ENCODE peak calls at places on chromosomes 4 and X, in nine cellular contexts. I is HEK293T, O is fibroblast of gingiva, C is foreskin keratinocyte, W is AG08395, D is cardiac fibroblast, F is left cardiac atrium, X is endothelial cell of umbilical vein, L is iPS-NIHi11. H is an unnamed sample.

GRCh38 chr4:161577604-161578301 is 586.0 kb downstream of the FSTL5 start:
- DNase-seq in I (peak; percentile 7), W (peak; percentile 53), L (no peak), F (no peak), X (peak; percentile 92), C (peak; percentile 76), O (peak; percentile 57), D (peak; percentile 60), H (no peak)

GRCh38 chrX:84363054-84363453 is 139.2 kb downstream of the HDX start:
- DNase-seq in O (peak; percentile 3), F (no peak), C (no peak), W (no peak), L (no peak), I (no peak), X (no peak), D (peak; percentile 10), H (no peak)

GRCh38 chrX:49064303-49064702 is 5.5 kb downstream of the CCDC120 start:
- DNase-seq in D (no peak), W (no peak), X (no peak), I (no peak), C (no peak), O (no peak), F (no peak), L (no peak), H (no peak)

GRCh38 chrX:129091097-129091496 is 432.2 kb downstream of the SMARCA1 start:
- DNase-seq in W (no peak), D (no peak), O (no peak), X (no peak), I (no peak), F (no peak), C (no peak), L (peak; percentile 16), H (no peak)

GRCh38 chr4:184313710-184314659 is 96.3 kb upstream of the ENPP6 start:
- DNase-seq in I (no peak), F (no peak), W (no peak), X (no peak), L (no peak), C (no peak), O (no peak), D (no peak), H (no peak)

GRCh38 chr4:122806981-122807679 is 19.5 kb upstream of the FGF2 start:
- DNase-seq in X (no peak), O (no peak), I (no peak), F (no peak), D (no peak), C (no peak), W (no peak), L (no peak), H (no peak)

GRCh38 chr4:111330786-111331185 is 707.9 kb upstream of the PITX2 start:
- DNase-seq in I (no peak), L (no peak), W (no peak), D (no peak), C (peak; percentile 73), O (no peak), X (no peak), F (no peak), H (no peak)

GRCh38 chrX:153622661-153623309 is 23.8 kb upstream of the CCNQ start:
- DNase-seq in D (no peak), W (no peak), I (no peak), C (no peak), X (no peak), F (no peak), L (no peak), O (no peak), H (no peak)

GRCh38 chrX:16838202-16839066 is 31.7 kb downstream of the RBBP7 start:
- DNase-seq in X (peak; percentile 85), D (peak; percentile 84), C (peak; percentile 37), I (no peak), L (no peak), F (no peak), W (peak; percentile 67), O (peak; percentile 77), H (peak; percentile 28)

GRCh38 chrX:47202316-47202715 is 8.7 kb downstream of the UBA1 start:
- DNase-seq in C (no peak), I (no peak), O (no peak), W (no peak), D (no peak), F (no peak), X (no peak), L (no peak), H (no peak)

GRCh38 chr4:168139336-168139735 is 47.0 kb downstream of the ANXA10 start:
- DNase-seq in C (peak; percentile 69), O (no peak), D (peak; percentile 59), L (no peak), W (no peak), F (no peak), I (no peak), X (no peak), H (no peak)

GRCh38 chr4:88457307-88458090 is 580 bp downstream of the HERC5 start:
- DNase-seq in X (no peak), D (peak; percentile 9), O (no peak), F (peak; percentile 59), W (peak; percentile 27), L (peak; percentile 70), I (peak; percentile 58), C (no peak), H (peak; percentile 58)

GRCh38 chr4:55604996-55605395 is 13.0 kb upstream of the PDCL2 start:
- DNase-seq in D (no peak), I (no peak), W (no peak), F (no peak), C (no peak), O (no peak), X (no peak), L (no peak), H (no peak)

GRCh38 chr4:164595751-164596150 is 158.2 kb upstream of the SMIM31 start:
- DNase-seq in I (no peak), L (no peak), O (no peak), W (no peak), X (no peak), F (no peak), D (no peak), C (no peak), H (no peak)

GRCh38 chrX:56066016-56066415 is 166.1 kb upstream of the KLF8 start:
- DNase-seq in F (no peak), I (no peak), W (no peak), C (no peak), X (no peak), L (no peak), O (no peak), D (no peak), H (no peak)

GRCh38 chr4:27602172-27602571 is 741.5 kb downstream of the STIM2 start:
- DNase-seq in O (no peak), L (no peak), D (no peak), X (no peak), I (no peak), C (no peak), F (no peak), W (no peak), H (no peak)

GRCh38 chr4:70734168-70734954 is 12.6 kb downstream of the RUFY3 start:
- DNase-seq in X (peak; percentile 84), I (no peak), C (peak; percentile 47), F (no peak), D (peak; percentile 61), O (peak; percentile 25), L (peak; percentile 21), W (peak; percentile 55), H (peak; percentile 34)

GRCh38 chr4:54146139-54146538 is 46.2 kb downstream of the GSX2 start:
- DNase-seq in O (no peak), D (no peak), I (no peak), X (no peak), F (no peak), C (no peak), L (no peak), W (no peak), H (no peak)

GRCh38 chrX:12441376-12442128 is 303.3 kb downstream of the FRMPD4 start:
- DNase-seq in O (peak; percentile 36), D (peak; percentile 81), W (peak; percentile 63), F (no peak), C (peak; percentile 56), L (no peak), I (no peak), X (no peak), H (no peak)

GRCh38 chr4:137530176-137530575 is 2.1 kb downstream of the PCDH18 start:
- DNase-seq in I (no peak), D (peak; percentile 52), O (peak; percentile 85), X (no peak), L (no peak), C (no peak), W (peak; percentile 54), F (no peak), H (no peak)

GRCh38 chr4:52873861-52874343 is 11.8 kb downstream of the RASL11B start:
- DNase-seq in W (no peak), D (peak; percentile 60), C (no peak), X (no peak), I (no peak), F (no peak), O (no peak), L (peak; percentile 64), H (peak; percentile 80)

GRCh38 chr4:161538941-161539340 is 624.9 kb downstream of the FSTL5 start:
- DNase-seq in F (no peak), X (no peak), W (no peak), O (no peak), I (no peak), L (no peak), C (no peak), D (no peak), H (no peak)

GRCh38 chr4:38664704-38665401 is 854 bp downstream of the KLF3 start:
- DNase-seq in C (no peak), X (peak; percentile 67), F (peak; percentile 73), L (peak; percentile 44), O (peak; percentile 30), W (peak; percentile 24), I (peak; percentile 20), D (peak; percentile 63), H (peak; percentile 73)

GRCh38 chrX:120450163-120450562 is 18.9 kb downstream of the LAMP2 start:
- DNase-seq in X (peak; percentile 9), C (no peak), W (no peak), D (peak; percentile 16), L (peak; percentile 6), F (no peak), O (no peak), I (peak; percentile 26), H (no peak)

GRCh38 chr4:71680706-71681105 is 103.2 kb downstream of the GC start:
- DNase-seq in C (no peak), D (peak; percentile 19), F (no peak), W (peak; percentile 6), O (no peak), X (no peak), L (no peak), I (no peak), H (no peak)